ENCODE peak calls at places on chromosomes 4 and X, in five cellular contexts. V is HepG2, S is upper lobe of left lung, N is GM12878, A is K562. M is an unnamed sample.

GRCh38 chr4:87620086-87620485 is 11.8 kb downstream of the DSPP start:
- ATAC-seq in A (no peak), V (no peak), S (no peak), N (no peak), M (no peak)

GRCh38 chrX:21490341-21490740 is 116.1 kb downstream of the CNKSR2 start:
- ATAC-seq in N (no peak), V (no peak), A (no peak), S (no peak), M (no peak)

GRCh38 chr4:38745881-38746280 is 36.9 kb downstream of the TLR10 start:
- ATAC-seq in V (no peak), N (no peak), A (no peak), S (no peak), M (no peak)

GRCh38 chr4:172377486-172378140 is 564.4 kb downstream of the GALNTL6 start:
- ATAC-seq in N (no peak), S (peak; percentile 22), V (no peak), A (no peak), M (no peak)

GRCh38 chrX:131332331-131332730 is 43.2 kb upstream of the IGSF1 start:
- ATAC-seq in V (peak; percentile 85), S (no peak), A (no peak), N (no peak), M (no peak)

GRCh38 chr4:85836588-85836987 is 361.6 kb downstream of the ARHGAP24 start:
- ATAC-seq in N (no peak), S (no peak), A (no peak), V (no peak), M (no peak)

GRCh38 chr4:94244829-94245185 is 37.1 kb downstream of the SMARCAD1 start:
- ATAC-seq in A (no peak), N (no peak), S (no peak), V (no peak), M (no peak)

GRCh38 chr4:52743444-52744019 is 7.7 kb downstream of the ERVMER34-1 start:
- ATAC-seq in V (no peak), N (no peak), A (no peak), S (no peak), M (no peak)

GRCh38 chrX:130173190-130173895 is 1.6 kb downstream of the RAB33A start:
- ATAC-seq in A (peak; percentile 96), V (no peak), N (peak; percentile 54), S (peak; percentile 15), M (peak; percentile 58)

GRCh38 chrX:41384041-41384705 is 50.2 kb downstream of the DDX3X start:
- ATAC-seq in S (peak; percentile 87), V (no peak), N (no peak), A (peak; percentile 93), M (no peak)

GRCh38 chr4:188042191-188042590 is 46.6 kb downstream of the ZFP42 start:
- ATAC-seq in A (no peak), N (no peak), S (no peak), V (no peak), M (no peak)

GRCh38 chr4:32909722-32910121 is 2189.6 kb downstream of the PCDH7 start:
- ATAC-seq in A (no peak), V (no peak), N (peak; percentile 69), S (no peak), M (no peak)

GRCh38 chr4:7358100-7358735 is 76.5 kb downstream of the PSAPL1 start:
- ATAC-seq in V (no peak), N (no peak), S (peak; percentile 67), A (no peak), M (peak; percentile 88)

GRCh38 chr4:147689062-147689461 is 5.1 kb upstream of the PRMT9 start:
- ATAC-seq in V (no peak), N (no peak), S (no peak), A (no peak), M (no peak)

GRCh38 chr4:47939456-47939855 is 25.1 kb upstream of the NFXL1 start:
- ATAC-seq in S (no peak), A (no peak), V (no peak), N (no peak), M (no peak)

GRCh38 chr4:76984127-76984526 is 34.6 kb downstream of the SEPTIN11 start:
- ATAC-seq in N (peak; percentile 83), S (no peak), A (peak; percentile 56), V (peak; percentile 67), M (peak; percentile 17)
- TF ChIP-seq EP300 in N (no peak), S (no peak), A (no peak), V (no peak), M (no peak)

GRCh38 chrX:10617964-10618342 is 2.4 kb downstream of the MID1 start:
- ATAC-seq in A (no peak), S (no peak), V (no peak), N (no peak), M (no peak)

GRCh38 chrX:10619311-10620015 is 922 bp downstream of the MID1 start:
- ATAC-seq in N (no peak), V (no peak), A (no peak), S (no peak), M (peak; percentile 25)

GRCh38 chrX:10622197-10622596 is 1.8 kb upstream of the MID1 start:
- ATAC-seq in N (no peak), V (no peak), S (no peak), A (no peak), M (no peak)

GRCh38 chrX:10618911-10619310 is 1.5 kb downstream of the MID1 start:
- ATAC-seq in S (peak; percentile 15), N (no peak), V (no peak), A (no peak), M (no peak)

DNA sequence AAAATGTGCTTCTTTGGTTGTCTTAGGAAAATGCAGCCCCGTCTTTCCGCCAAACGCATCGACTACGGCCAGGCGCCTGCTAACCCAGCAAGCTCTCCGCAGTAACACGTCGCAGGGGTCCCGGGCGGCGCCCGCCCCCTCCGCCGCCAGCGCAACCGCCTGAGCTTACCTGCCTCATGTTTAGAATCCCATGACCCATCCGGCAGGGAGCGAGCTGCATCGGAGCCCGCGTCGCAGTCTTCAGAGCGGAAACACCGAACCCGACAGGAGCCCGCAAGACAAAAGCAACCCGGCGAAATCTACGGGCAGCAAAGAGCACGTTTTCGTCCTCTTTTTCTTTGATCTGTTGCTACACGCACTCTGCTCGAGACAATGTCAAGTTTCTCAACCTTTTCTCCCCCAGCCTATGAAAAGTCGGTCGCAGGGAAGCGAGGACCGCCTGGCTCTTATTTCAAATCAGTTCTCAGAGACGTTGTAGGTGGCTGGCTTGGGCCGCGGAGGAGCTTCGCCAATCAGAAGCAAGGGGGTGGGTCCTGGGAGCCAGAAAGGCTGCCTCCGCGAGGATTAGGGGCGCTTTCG is at the start of gene MID1:
- ATAC-seq in S (peak; percentile 77), A (no peak), V (no peak), N (no peak), M (peak; percentile 82)
- TF ChIP-seq POLR2A in S (peak; percentile 54), A (no peak), V (no peak), N (no peak), M (no peak)

GRCh38 chr4:133148690-133149363 is at the start of gene PCDH10:
- ATAC-seq in A (peak; percentile 86), V (peak; percentile 67), S (peak; percentile 90), N (peak; percentile 58), M (peak; percentile 93)
- TF ChIP-seq POLR2AphosphoS5 in A (no peak), V (no peak), S (peak; percentile 65), N (no peak), M (peak; percentile 98)

GRCh38 chr4:108890491-108890890 is 127.6 kb upstream of the ETNPPL start:
- ATAC-seq in V (no peak), A (peak; percentile 57), N (no peak), S (no peak), M (no peak)
- TF ChIP-seq EP300 in V (no peak), A (no peak), N (no peak), S (no peak), M (no peak)

DNA sequence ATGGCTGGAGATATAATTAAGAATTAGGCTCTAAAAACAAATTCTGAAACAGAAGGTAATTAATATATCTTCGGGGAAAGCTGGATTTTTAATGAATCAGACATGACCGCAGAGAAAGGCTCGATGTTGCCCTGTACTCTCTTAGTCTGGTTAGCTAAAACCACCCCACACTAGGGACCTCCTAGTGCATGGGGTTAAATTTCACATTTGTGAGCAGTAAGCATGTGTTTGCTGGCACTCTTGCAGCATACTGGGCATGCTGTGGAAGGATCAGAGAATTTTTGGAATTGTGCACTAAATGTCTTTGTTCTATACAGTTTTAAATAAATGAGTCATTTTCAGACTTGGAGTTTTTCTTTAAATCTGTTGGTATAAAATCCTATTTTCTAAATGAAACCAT is 475.6 kb upstream of the FTHL17 start:
- ATAC-seq in N (no peak), S (no peak), V (no peak), A (no peak), M (no peak)
- TF ChIP-seq POLR2A in N (no peak), S (no peak), V (no peak), A (no peak), M (no peak)